ENCODE peak calls at places on chromosomes 2 and 18, in four cellular contexts. E is H9, M is mesendoderm, C is mesenchymal stem cell. W is an unnamed sample. For H3K79me1, the result is how much of the 10 kb centered on the place peaks cover.

GRCh38 chr2:201768918-201769317 is 11.8 kb downstream of the ALS2 start:
- DNase-seq in M (no peak), E (no peak), C (no peak), W (peak)

GRCh38 chr2:50901510-50901909 is 130.4 kb downstream of the NRXN1 start:
- DNase-seq in M (no peak), C (no peak), E (no peak), W (no peak)

GRCh38 chr2:205193829-205194228 is 488.5 kb upstream of the NRP2 start:
- DNase-seq in M (peak), C (no peak), E (no peak), W (no peak)

GRCh38 chr18:63368611-63369010 is 1.6 kb upstream of the KDSR start:
- DNase-seq in E (no peak), C (no peak), M (no peak), W (peak)

GRCh38 chr2:176656055-176656775 is 387.0 kb downstream of the MTX2 start:
- DNase-seq in C (no peak), E (no peak), M (no peak), W (no peak)

GRCh38 chr2:29263886-29264285 is 148.7 kb downstream of the CLIP4 start:
- DNase-seq in C (no peak), M (no peak), E (no peak), W (no peak)

GRCh38 chr18:13813271-13813849 is 10.6 kb upstream of the MC5R start:
- DNase-seq in E (peak), C (peak), M (peak), W (peak)

GRCh38 chr2:12717988-12718661 is 1.4 kb downstream of the TRIB2 start:
- DNase-seq in M (peak), C (no peak), E (no peak), W (peak)

GRCh38 chr2:20596193-20596972 is 54.5 kb downstream of the HS1BP3 start:
- DNase-seq in E (no peak), M (peak), C (peak), W (no peak)
- H3K79me1 ChIP-seq in E (under half), M (under half), C (under half), W (under half)

GRCh38 chr2:20534913-20535801 is 88.3 kb downstream of the RHOB start:
- DNase-seq in E (no peak), M (peak), C (no peak), W (no peak)
- H3K79me1 ChIP-seq in E (under half), M (under half), C (under half), W (under half)

GRCh38 chr2:143842836-143843235 is 677.1 kb downstream of the ZEB2 start:
- DNase-seq in C (no peak), E (no peak), M (no peak), W (no peak)
- H3K79me1 ChIP-seq in C (under half), E (under half), M (under half), W (under half)

DNA sequence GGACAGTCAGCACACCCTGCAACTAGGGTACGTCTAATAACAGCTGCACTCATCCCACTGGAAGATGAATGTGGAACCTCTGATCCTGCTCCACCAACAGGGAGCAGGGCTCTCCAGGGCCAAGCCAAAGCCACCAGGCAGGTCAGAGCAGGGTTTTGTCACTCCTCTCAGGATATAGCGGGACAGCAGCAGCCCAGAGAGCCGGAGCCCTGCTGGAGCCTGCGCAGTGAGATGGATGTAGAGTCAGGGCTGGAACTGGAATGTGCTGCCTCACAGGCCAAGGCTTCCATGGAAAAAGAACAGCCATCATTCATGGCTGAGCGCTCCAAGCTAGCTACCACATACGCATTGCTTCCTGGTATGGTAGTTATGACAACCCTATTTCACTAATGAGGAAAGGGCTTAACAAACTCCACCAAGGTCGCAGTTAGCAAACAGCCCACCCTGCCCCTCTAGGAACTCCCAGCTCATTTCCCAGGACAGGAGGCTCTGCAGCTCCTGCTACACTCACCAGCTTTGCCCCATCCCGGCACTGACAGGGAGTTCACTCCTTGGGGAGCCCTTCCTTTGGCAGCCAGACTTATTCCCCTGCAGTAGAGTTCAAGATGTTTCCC is 85.2 kb downstream of the HS1BP3 start:
- DNase-seq in C (peak), E (no peak), M (no peak), W (no peak)
- H3K79me1 ChIP-seq in C (under half), E (under half), M (under half), W (under half)

GRCh38 chr2:96887419-96888081 is 17.7 kb upstream of the SEMA4C start:
- DNase-seq in M (peak), C (no peak), E (no peak), W (no peak)
- H3K79me1 ChIP-seq in M (under half), C (under half), E (under half), W (under half)